ENCODE peak calls at places on chromosomes 12 and 14, in ten cellular contexts. Z, D, H, F, U, K, L, Y, M and J are unnamed samples.

GRCh38 chr12:26863515-26863914 is 30.5 kb upstream of the ITPR2 start:
- DNase-seq in Z (no peak), D (no peak), H (no peak), F (no peak), U (no peak), K (no peak), L (no peak), Y (peak), M (no peak), J (no peak)

GRCh38 chr14:43356984-43357545 is 1150.0 kb downstream of the FSCB start:
- DNase-seq in Z (no peak), D (peak), H (no peak), F (no peak), U (no peak), K (no peak), L (no peak), Y (no peak), M (no peak), J (no peak)

GRCh38 chr14:54683882-54684794 is 117.2 kb downstream of the SAMD4A start:
- DNase-seq in Z (peak), D (no peak), H (no peak), F (no peak), U (no peak), K (no peak), L (no peak), Y (no peak), M (peak), J (no peak)

GRCh38 chr14:24298892-24299254 is 707 bp downstream of the DHRS1 start:
- DNase-seq in Z (peak), D (no peak), H (no peak), F (no peak), U (peak), K (no peak), L (no peak), Y (no peak), M (peak), J (no peak)

GRCh38 chr12:82723891-82724290 is 37.2 kb downstream of the TMTC2 start:
- DNase-seq in Z (no peak), D (no peak), H (no peak), F (no peak), U (no peak), K (no peak), L (no peak), Y (no peak), M (no peak), J (no peak)

GRCh38 chr12:51264297-51264696 is 5.9 kb downstream of the SMAGP start:
- DNase-seq in Z (no peak), D (no peak), H (no peak), F (no peak), U (no peak), K (no peak), L (no peak), Y (no peak), M (no peak), J (no peak)

GRCh38 chr14:54189358-54190354 is 207.2 kb upstream of the CDKN3 start:
- DNase-seq in Z (peak), D (no peak), H (no peak), F (no peak), U (no peak), K (no peak), L (no peak), Y (no peak), M (no peak), J (no peak)

GRCh38 chr12:125029756-125030358 is 35.4 kb upstream of the AACS start:
- DNase-seq in Z (no peak), D (no peak), H (no peak), F (no peak), U (no peak), K (no peak), L (no peak), Y (no peak), M (no peak), J (no peak)

GRCh38 chr14:53458368-53458814 is 305.3 kb upstream of the DDHD1 start:
- DNase-seq in Z (peak), D (no peak), H (no peak), F (no peak), U (no peak), K (no peak), L (no peak), Y (no peak), M (peak), J (no peak)

GRCh38 chr14:37024166-37024565 is 148.2 kb downstream of the SLC25A21 start:
- DNase-seq in Z (no peak), D (no peak), H (no peak), F (no peak), U (no peak), K (no peak), L (no peak), Y (no peak), M (no peak), J (no peak)

GRCh38 chr12:65232490-65233077 is 45.9 kb upstream of the MSRB3 start:
- DNase-seq in Z (peak), D (no peak), H (no peak), F (peak), U (no peak), K (no peak), L (no peak), Y (peak), M (no peak), J (no peak)

GRCh38 chr12:109844983-109845841 is 12.0 kb upstream of the TRPV4 start:
- DNase-seq in Z (peak), D (peak), H (peak), F (peak), U (peak), K (peak), L (peak), Y (peak), M (peak), J (peak)

GRCh38 chr12:54038760-54039414 is 6.0 kb downstream of the HOXC5 start:
- DNase-seq in Z (no peak), D (no peak), H (peak), F (no peak), U (no peak), K (no peak), L (no peak), Y (no peak), M (no peak), J (peak)

GRCh38 chr12:85405781-85406522 is 125.9 kb downstream of the ALX1 start:
- DNase-seq in Z (peak), D (no peak), H (no peak), F (no peak), U (no peak), K (no peak), L (no peak), Y (peak), M (no peak), J (no peak)

GRCh38 chr12:51275088-51275487 is 4.9 kb upstream of the SMAGP start:
- DNase-seq in Z (no peak), D (no peak), H (no peak), F (no peak), U (no peak), K (no peak), L (no peak), Y (no peak), M (no peak), J (no peak)

GRCh38 chr12:121278450-121279375 is 17.8 kb downstream of the CAMKK2 start:
- DNase-seq in Z (peak), D (no peak), H (no peak), F (no peak), U (no peak), K (no peak), L (no peak), Y (no peak), M (peak), J (no peak)

GRCh38 chr12:103632554-103633216 is 45.6 kb downstream of the STAB2 start:
- DNase-seq in Z (peak), D (peak), H (peak), F (peak), U (peak), K (peak), L (peak), Y (peak), M (no peak), J (peak)

GRCh38 chr14:103705158-103705523 is 10.1 kb downstream of the XRCC3 start:
- DNase-seq in Z (no peak), D (no peak), H (no peak), F (no peak), U (no peak), K (no peak), L (no peak), Y (no peak), M (no peak), J (no peak)

GRCh38 chr14:105201156-105201927 is 20.2 kb upstream of the NUDT14 start:
- DNase-seq in Z (no peak), D (no peak), H (no peak), F (peak), U (no peak), K (no peak), L (no peak), Y (peak), M (no peak), J (no peak)